ENCODE peak calls at places on chromosomes 5 and 9, in six cellular contexts. I, B, Q, U, N and V are unnamed samples. For H3K4me1, the result is how much of the 10 kb centered on the place peaks cover.

GRCh38 chr5:165559645-165560044 is 2054.2 kb downstream of the MAT2B start:
- DNase-seq in I (no peak), Q (no peak), N (no peak), B (no peak), U (no peak), V (no peak)

GRCh38 chr5:59358497-59358896 is 535.0 kb downstream of the PDE4D start:
- DNase-seq in U (peak), Q (no peak), N (no peak), I (no peak), B (no peak), V (no peak)

GRCh38 chr5:115461506-115462290 is 82.9 kb downstream of the FEM1C start:
- DNase-seq in U (no peak), I (no peak), N (no peak), Q (no peak), B (peak), V (no peak)

GRCh38 chr9:4301302-4301701 is 1.4 kb upstream of the GLIS3 start:
- DNase-seq in N (no peak), Q (no peak), I (no peak), B (no peak), U (no peak), V (no peak)

GRCh38 chr9:99057665-99058625 is 47.0 kb upstream of the TGFBR1 start:
- DNase-seq in Q (no peak), I (peak), N (peak), B (no peak), U (no peak), V (peak)

GRCh38 chr9:5288591-5288990 is 15.9 kb downstream of the RLN2 start:
- DNase-seq in U (no peak), N (no peak), B (no peak), I (no peak), Q (no peak), V (no peak)

GRCh38 chr5:55063220-55063863 is 39.1 kb upstream of the GZMA start:
- DNase-seq in Q (no peak), U (no peak), I (no peak), N (no peak), B (peak), V (no peak)

GRCh38 chr5:181171782-181172181 is 24.4 kb downstream of the OR2V2 start:
- DNase-seq in U (no peak), I (no peak), Q (no peak), N (no peak), B (no peak), V (no peak)

GRCh38 chr5:91449083-91449482 is 66.0 kb upstream of the ARRDC3 start:
- DNase-seq in N (no peak), Q (no peak), B (peak), I (no peak), U (no peak), V (no peak)

GRCh38 chr5:123808841-123809240 is 296.9 kb downstream of the CSNK1G3 start:
- DNase-seq in I (no peak), Q (no peak), U (no peak), B (no peak), N (no peak), V (no peak)

GRCh38 chr9:100485196-100485595 is 12.2 kb downstream of the TMEFF1 start:
- DNase-seq in B (no peak), I (no peak), Q (no peak), U (no peak), N (no peak), V (no peak)

GRCh38 chr5:36870399-36871040 is 6.0 kb upstream of the NIPBL start:
- DNase-seq in I (no peak), N (no peak), U (no peak), B (peak), Q (no peak), V (no peak)

GRCh38 chr5:35811108-35811741 is 45.5 kb upstream of the IL7R start:
- DNase-seq in I (no peak), N (no peak), U (no peak), Q (no peak), B (no peak), V (no peak)

GRCh38 chr5:131303537-131303936 is 39.7 kb downstream of the CDC42SE2 start:
- DNase-seq in Q (no peak), B (no peak), N (no peak), I (no peak), U (no peak), V (no peak)

GRCh38 chr5:135718151-135718550 is 116.3 kb upstream of the SLC25A48 start:
- DNase-seq in B (no peak), I (no peak), Q (no peak), N (no peak), U (no peak), V (no peak)

GRCh38 chr9:691825-692363 is 149.6 kb upstream of the DMRT1 start:
- DNase-seq in B (no peak), N (no peak), I (no peak), Q (no peak), U (no peak), V (no peak)

GRCh38 chr5:65190328-65191053 is 291.2 kb downstream of the ADAMTS6 start:
- DNase-seq in Q (no peak), B (no peak), U (no peak), N (no peak), I (no peak), V (no peak)

GRCh38 chr9:38432922-38433510 is 8.8 kb upstream of the IGFBPL1 start:
- DNase-seq in N (no peak), Q (no peak), U (no peak), B (peak), I (no peak), V (no peak)

GRCh38 chr5:91038180-91038808 is 344.8 kb downstream of the ARRDC3 start:
- DNase-seq in B (no peak), I (no peak), Q (no peak), U (no peak), N (no peak), V (no peak)

GRCh38 chr9:70117835-70118319 is 74.2 kb downstream of the MAMDC2 start:
- DNase-seq in U (no peak), Q (no peak), N (no peak), B (no peak), I (no peak), V (no peak)

GRCh38 chr5:143440448-143441102 is 37.1 kb upstream of the NR3C1 start:
- DNase-seq in B (peak), I (no peak), U (no peak), Q (no peak), N (no peak), V (no peak)

GRCh38 chr9:130570200-130570599 is 9.2 kb upstream of the FUBP3 start:
- DNase-seq in I (no peak), N (no peak), B (no peak), U (no peak), Q (no peak), V (no peak)

GRCh38 chr5:122165574-122166021 is 36.3 kb downstream of the ZNF474 start:
- DNase-seq in I (no peak), N (no peak), U (no peak), B (no peak), Q (no peak), V (no peak)

GRCh38 chr9:115653231-115653630 is 500.4 kb upstream of the PAPPA start:
- DNase-seq in Q (no peak), N (no peak), B (no peak), I (no peak), U (no peak), V (no peak)

GRCh38 chr9:128928624-128929023 is 7.8 kb downstream of the PHYHD1 start:
- DNase-seq in Q (no peak), B (no peak), U (no peak), N (no peak), I (no peak), V (no peak)

GRCh38 chr9:119556129-119556875 is 187.1 kb upstream of the BRINP1 start:
- DNase-seq in U (peak), B (peak), I (peak), Q (peak), N (peak), V (peak)

GRCh38 chr5:32297181-32298055 is 15.3 kb downstream of the MTMR12 start:
- DNase-seq in N (no peak), B (no peak), U (no peak), Q (no peak), I (no peak), V (no peak)

GRCh38 chr5:177310757-177311173 is 933 bp downstream of the MXD3 start:
- DNase-seq in U (no peak), B (peak), I (no peak), Q (no peak), N (peak), V (no peak)

GRCh38 chr5:151556808-151557207 is 34.3 kb downstream of the FAT2 start:
- DNase-seq in B (no peak), U (no peak), Q (no peak), N (no peak), I (no peak), V (no peak)

GRCh38 chr5:131622633-131623032 is 12.4 kb downstream of the RAPGEF6 start:
- DNase-seq in N (no peak), I (no peak), B (no peak), U (no peak), Q (no peak), V (no peak)

DNA sequence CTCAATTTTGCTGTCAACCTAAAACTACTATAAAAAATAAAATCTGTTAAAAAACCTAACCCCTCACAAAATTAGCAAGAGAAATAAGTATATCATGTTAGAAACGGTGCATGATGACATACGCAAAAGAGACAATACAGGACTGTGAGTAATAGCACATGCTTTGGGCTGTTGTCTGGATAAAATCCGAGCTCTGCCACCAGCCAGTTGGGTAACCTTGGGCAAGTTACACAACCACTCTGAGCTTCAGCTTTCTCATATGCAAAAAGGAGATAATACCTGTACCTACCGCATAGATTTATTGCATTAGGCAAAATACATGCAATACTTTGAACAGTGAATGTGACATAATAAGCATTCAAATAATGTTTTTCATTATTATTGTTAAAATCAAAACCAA is 481.7 kb downstream of the TLE1 start:
- DNase-seq in Q (no peak), N (no peak), I (no peak), B (no peak), U (no peak), V (no peak)
- TF ChIP-seq POLR2A in Q (no peak), N (no peak), I (no peak), B (no peak), U (no peak), V (no peak)

GRCh38 chr5:96716007-96716406 is 53.8 kb downstream of the CAST start:
- DNase-seq in N (no peak), U (no peak), I (no peak), B (no peak), Q (no peak), V (no peak)
- H3K4me1 ChIP-seq in N (under half), U (under half), I (under half), B (under half), Q (under half), V (half or more)

GRCh38 chr9:36959681-36960574 is 74.1 kb downstream of the PAX5 start:
- DNase-seq in Q (no peak), B (no peak), I (peak), N (no peak), U (no peak), V (no peak)
- TF ChIP-seq POLR2A in Q (no peak), B (no peak), I (no peak), N (no peak), U (no peak), V (no peak)

DNA sequence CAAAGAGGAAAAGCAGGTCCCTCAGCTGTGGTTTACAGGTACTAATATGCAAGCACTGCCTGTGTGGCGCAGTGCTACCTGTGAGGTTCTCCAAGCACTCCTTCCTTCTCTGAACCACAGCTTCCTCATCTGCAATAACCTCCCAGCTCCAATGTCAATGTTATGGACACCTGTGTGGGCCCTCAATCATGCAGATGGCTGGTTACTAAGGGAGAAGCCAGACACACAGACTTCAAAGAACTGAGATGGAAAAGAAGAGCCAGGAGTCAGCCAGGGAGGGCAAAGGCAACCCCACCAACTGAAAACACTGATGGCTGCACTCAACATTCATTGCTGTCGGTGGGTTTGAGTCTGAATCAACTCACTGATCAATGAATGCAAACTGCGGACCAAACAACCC is 77.7 kb downstream of the NR6A1 start:
- DNase-seq in Q (no peak), U (no peak), I (no peak), B (no peak), N (no peak), V (no peak)
- H3K4me1 ChIP-seq in Q (under half), U (under half), I (under half), B (under half), N (under half), V (under half)